ENCODE peak calls at places on chromosomes 11 and 22, in six cellular contexts. V is IMR-90, F is PC-9, R is A673, Y is ovary, X is lower lobe of right lung. E is an unnamed sample.

GRCh38 chr22:11253000-11253511 is 4274.9 kb upstream of the OR11H1 start:
- DNase-seq in V (no peak), F (no peak), R (no peak), Y (no peak), X (peak; percentile 34), E (peak; percentile 73)

GRCh38 chr22:31343235-31344191 is 2.6 kb downstream of the PATZ1 start:
- DNase-seq in V (peak; percentile 26), F (peak; percentile 90), R (peak; percentile 43), Y (peak; percentile 65), X (peak; percentile 88), E (peak; percentile 76)

GRCh38 chr11:93591247-93591898 is 48.2 kb upstream of the SMCO4 start:
- DNase-seq in V (peak; percentile 46), F (no peak), R (no peak), Y (no peak), X (no peak), E (no peak)

GRCh38 chr22:49400136-49400865 is 427.4 kb downstream of the BRD1 start:
- DNase-seq in V (no peak), F (no peak), R (no peak), Y (no peak), X (peak; percentile 41), E (peak; percentile 70)

GRCh38 chr11:123841189-123841588 is 35.0 kb upstream of the OR6M1 start:
- DNase-seq in V (no peak), F (no peak), R (no peak), Y (no peak), X (no peak), E (no peak)

GRCh38 chr11:128957204-128957482 is 14.5 kb upstream of the TP53AIP1 start:
- DNase-seq in V (no peak), F (no peak), R (no peak), Y (no peak), X (no peak), E (no peak)

GRCh38 chr11:16195659-16196058 is 160.7 kb downstream of the SOX6 start:
- DNase-seq in V (peak; percentile 65), F (no peak), R (no peak), Y (no peak), X (no peak), E (no peak)

GRCh38 chr11:19646921-19647320 is 65.7 kb upstream of the NAV2 start:
- DNase-seq in V (peak; percentile 93), F (peak; percentile 66), R (no peak), Y (no peak), X (no peak), E (no peak)

GRCh38 chr22:45149671-45150070 is 14.1 kb upstream of the NUP50 start:
- DNase-seq in V (peak; percentile 78), F (no peak), R (no peak), Y (no peak), X (no peak), E (no peak)

GRCh38 chr11:282171-282570 is 4.0 kb downstream of the NLRP6 start:
- DNase-seq in V (no peak), F (no peak), R (no peak), Y (no peak), X (no peak), E (peak; percentile 58)

GRCh38 chr22:33853200-33854097 is 66.8 kb downstream of the LARGE1 start:
- DNase-seq in V (peak; percentile 77), F (peak; percentile 68), R (no peak), Y (peak; percentile 59), X (peak; percentile 74), E (peak; percentile 84)

GRCh38 chr11:3055881-3056280 is 1.3 kb downstream of the CARS1 start:
- DNase-seq in V (no peak), F (no peak), R (no peak), Y (no peak), X (no peak), E (no peak)

GRCh38 chr22:29553391-29554224 is at the start of gene THOC5:
- DNase-seq in V (peak; percentile 94), F (peak; percentile 89), R (peak; percentile 98), Y (peak; percentile 92), X (peak; percentile 94), E (peak; percentile 98)

GRCh38 chr22:48968201-48968959 is 859.3 kb downstream of the BRD1 start:
- DNase-seq in V (no peak), F (peak; percentile 8), R (no peak), Y (no peak), X (no peak), E (peak; percentile 51)

GRCh38 chr22:29879738-29880137 is 3.2 kb upstream of the MTMR3 start:
- DNase-seq in V (no peak), F (no peak), R (peak; percentile 34), Y (no peak), X (no peak), E (no peak)

GRCh38 chr22:23782649-23783048 is 4.1 kb upstream of the SMARCB1 start:
- DNase-seq in V (no peak), F (no peak), R (no peak), Y (no peak), X (no peak), E (no peak)

GRCh38 chr11:72239296-72239848 is 4.6 kb downstream of the PHOX2A start:
- DNase-seq in V (peak; percentile 38), F (peak; percentile 53), R (no peak), Y (no peak), X (peak; percentile 82), E (peak; percentile 83)

GRCh38 chr11:2409701-2410468 is 9.3 kb downstream of the TSSC4 start:
- DNase-seq in V (no peak), F (no peak), R (no peak), Y (no peak), X (no peak), E (no peak)

GRCh38 chr11:40421187-40421586 is 1038.3 kb downstream of the LRRC4C start:
- DNase-seq in V (no peak), F (no peak), R (no peak), Y (no peak), X (no peak), E (no peak)

GRCh38 chr11:128891912-128892398 is 799 bp downstream of the KCNJ5 start:
- DNase-seq in V (no peak), F (no peak), R (no peak), Y (no peak), X (no peak), E (no peak)

GRCh38 chr11:128564642-128565245 is 22.6 kb downstream of the ETS1 start:
- DNase-seq in V (no peak), F (no peak), R (no peak), Y (no peak), X (no peak), E (no peak)

GRCh38 chr22:27213766-27214581 is 556.6 kb downstream of the MIAT start:
- DNase-seq in V (peak; percentile 55), F (no peak), R (no peak), Y (peak; percentile 84), X (no peak), E (no peak)

GRCh38 chr22:27212081-27212480 is 554.7 kb downstream of the MIAT start:
- DNase-seq in V (no peak), F (no peak), R (no peak), Y (no peak), X (no peak), E (no peak)

GRCh38 chr22:27212617-27213177 is 555.3 kb downstream of the MIAT start:
- DNase-seq in V (peak; percentile 98), F (no peak), R (peak; percentile 96), Y (peak; percentile 76), X (no peak), E (no peak)

GRCh38 chr22:27214691-27215090 is 557.3 kb downstream of the MIAT start:
- DNase-seq in V (no peak), F (no peak), R (no peak), Y (no peak), X (no peak), E (no peak)

DNA sequence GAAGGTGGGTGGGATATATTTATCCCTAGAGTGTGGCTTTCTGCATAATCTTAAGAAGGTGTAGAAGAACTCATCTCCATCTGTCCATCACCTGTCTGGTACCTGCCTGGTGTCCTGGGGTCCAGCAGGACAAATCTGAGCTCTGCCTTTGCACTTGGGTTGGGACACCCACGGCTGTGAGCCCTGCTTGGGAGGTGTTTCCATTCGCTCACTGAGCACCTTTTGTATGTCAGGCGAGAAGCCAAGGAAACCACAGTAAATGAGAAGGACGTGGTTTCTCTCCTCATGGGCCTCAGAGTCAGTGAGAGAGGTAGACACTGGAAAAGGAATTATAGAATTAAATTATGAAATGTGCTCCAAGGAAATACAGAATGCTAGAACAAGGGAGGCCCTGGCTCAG is 555.9 kb downstream of the MIAT start:
- DNase-seq in V (no peak), F (no peak), R (no peak), Y (peak; percentile 43), X (no peak), E (no peak)
- H3K4me3 ChIP-seq in V (no peak overlapping the region), F (no peak overlapping the region), R (no peak overlapping the region), Y (no peak overlapping the region), X (no peak overlapping the region), E (no peak overlapping the region)

GRCh38 chr11:77596626-77597025 is 6.9 kb downstream of the AQP11 start:
- DNase-seq in V (peak; percentile 84), F (no peak), R (peak; percentile 23), Y (no peak), X (no peak), E (no peak)

GRCh38 chr11:77598195-77598594 is 8.4 kb downstream of the AQP11 start:
- DNase-seq in V (no peak), F (no peak), R (no peak), Y (no peak), X (no peak), E (no peak)

GRCh38 chr11:77604281-77604680 is 14.5 kb downstream of the AQP11 start:
- DNase-seq in V (no peak), F (no peak), R (no peak), Y (no peak), X (no peak), E (no peak)

GRCh38 chr11:77602385-77603105 is 12.8 kb downstream of the AQP11 start:
- DNase-seq in V (peak; percentile 90), F (peak; percentile 21), R (peak; percentile 86), Y (no peak), X (no peak), E (no peak)
- H3K27ac ChIP-seq in V (peak overlapping the region; percentile 74), F (peak overlapping the region; percentile 89), R (peak overlapping the region; percentile 44), Y (peak overlapping the region; percentile 26), X (no peak overlapping the region), E (no peak overlapping the region)

DNA sequence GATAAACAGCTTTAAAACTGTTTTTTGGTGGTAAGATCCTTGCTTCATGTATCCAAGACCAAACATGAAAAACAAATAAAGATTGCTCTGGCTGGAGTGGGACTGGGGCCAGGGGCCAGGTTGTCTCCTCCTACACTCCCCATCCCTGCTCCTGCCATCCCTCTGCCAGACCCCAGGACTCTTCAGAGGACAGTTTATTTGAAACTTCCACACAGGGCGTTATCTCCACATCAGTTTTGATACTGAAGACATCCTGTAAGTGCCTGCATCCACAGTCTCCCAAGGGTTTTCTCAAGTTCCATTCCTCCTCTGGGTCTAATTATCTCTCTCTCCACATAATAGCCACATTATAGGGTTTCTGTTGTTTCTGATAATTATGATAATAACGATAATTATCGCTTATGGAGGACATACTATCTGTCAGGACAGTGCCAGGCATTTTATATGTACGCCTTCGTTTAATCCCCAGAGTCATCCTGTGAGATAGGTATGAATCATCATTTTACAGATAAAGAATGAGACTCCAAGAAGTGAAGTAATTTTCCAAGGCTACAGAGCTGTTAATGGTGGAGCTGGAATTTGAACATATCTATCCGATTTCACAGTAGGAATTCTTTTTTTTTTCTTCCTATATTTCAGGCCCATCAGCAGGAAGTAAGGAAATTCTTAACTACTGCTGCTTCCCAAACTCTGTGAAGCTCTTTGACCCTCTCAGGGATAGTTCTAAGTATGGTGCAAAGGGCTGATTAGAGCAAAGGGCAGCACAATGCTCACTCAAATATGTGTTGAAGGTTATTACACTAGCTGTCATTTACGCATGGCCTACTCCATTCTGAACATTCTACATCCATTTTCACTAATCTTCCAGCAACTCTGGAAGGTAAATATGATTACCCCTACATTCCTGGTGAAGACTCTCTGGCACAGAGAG is 488.0 kb upstream of the CCDC90B start:
- DNase-seq in V (peak; percentile 27), F (no peak), R (peak; percentile 90), Y (no peak), X (no peak), E (no peak)
- H3K4me3 ChIP-seq in V (no peak overlapping the region), F (no peak overlapping the region), R (no peak overlapping the region), Y (no peak overlapping the region), X (no peak overlapping the region), E (no peak overlapping the region)

GRCh38 chr11:90310210-90310609 is 87.4 kb upstream of the CHORDC1 start:
- DNase-seq in V (no peak), F (no peak), R (no peak), Y (no peak), X (no peak), E (no peak)
- H3K27ac ChIP-seq in V (no peak overlapping the region), F (no peak overlapping the region), R (no peak overlapping the region), Y (no peak overlapping the region), X (no peak overlapping the region), E (no peak overlapping the region)

E was measured in spleen.